ENCODE peak calls at places on chromosomes 6 and 20, in ten cellular contexts. A is stimulated activated CD8-positive, alpha-beta memory T cell treated with anti-CD3 and anti-CD28 coated beads, Interleukin-7, amount 100 ng/mL, for 48 hours; W is ELR; V is glutamatergic neuron; C is brain microvascular endothelial cell; L is AG04450; K is progenitor cell of endocrine pancreas; D is ACHN; H is NT2/D1; Y is ELF-1. J is an unnamed sample.

GRCh38 chr6:157405986-157406385 is 25.0 kb downstream of the ZDHHC14 start:
- DNase-seq in H (no peak), V (no peak), C (peak), W (peak), L (no peak), K (no peak), Y (no peak), D (peak), A (no peak), J (no peak)

GRCh38 chr6:30722280-30723112 is 2.3 kb downstream of the TUBB start:
- DNase-seq in L (no peak), Y (peak), C (peak), H (no peak), W (peak), V (peak), K (peak), D (peak), A (no peak), J (peak)

GRCh38 chr20:688809-689208 is 13.2 kb upstream of the SCRT2 start:
- DNase-seq in L (no peak), W (peak), D (peak), C (peak), A (no peak), K (no peak), H (no peak), V (peak), Y (peak), J (peak)

GRCh38 chr6:43771210-43771857 is 1.3 kb downstream of the VEGFA start:
- DNase-seq in Y (peak), H (no peak), V (peak), K (peak), W (peak), L (no peak), A (peak), D (peak), C (peak), J (peak)

GRCh38 chr6:20186981-20187380 is 25.3 kb downstream of the MBOAT1 start:
- DNase-seq in H (no peak), L (no peak), W (no peak), K (no peak), C (no peak), A (no peak), D (no peak), Y (no peak), V (no peak), J (no peak)

GRCh38 chr20:62141397-62142251 is 1.6 kb downstream of the PSMA7 start:
- DNase-seq in W (peak), D (peak), C (no peak), A (no peak), V (no peak), Y (peak), K (no peak), H (no peak), L (no peak), J (peak)

GRCh38 chr6:39553811-39554802 is 171.1 kb downstream of the KIF6 start:
- DNase-seq in V (no peak), H (no peak), W (no peak), A (no peak), C (peak), K (no peak), D (no peak), L (no peak), Y (no peak), J (no peak)

GRCh38 chr20:59495894-59496510 is 108.3 kb upstream of the PHACTR3 start:
- DNase-seq in L (peak), A (peak), K (peak), W (peak), V (peak), H (peak), D (peak), Y (peak), C (peak), J (peak)

GRCh38 chr20:59778615-59779200 is 154.7 kb downstream of the SYCP2 start:
- DNase-seq in W (no peak), K (no peak), A (no peak), D (no peak), L (no peak), Y (no peak), V (no peak), H (no peak), C (no peak), J (no peak)

GRCh38 chr20:23125625-23126191 is 39.6 kb upstream of the CD93 start:
- DNase-seq in V (no peak), L (peak), D (no peak), A (no peak), K (no peak), H (no peak), W (no peak), C (peak), Y (no peak), J (no peak)

GRCh38 chr20:23162887-23163286 is 76.8 kb upstream of the CD93 start:
- DNase-seq in W (no peak), C (no peak), V (no peak), Y (no peak), K (no peak), D (no peak), L (no peak), A (no peak), H (no peak), J (no peak)

GRCh38 chr6:104689551-104690205 is 170.0 kb downstream of the HACE1 start:
- DNase-seq in V (no peak), H (no peak), L (no peak), A (no peak), Y (peak), D (no peak), K (no peak), W (peak), C (peak), J (peak)

GRCh38 chr6:163715846-163716245 is 301.3 kb downstream of the QKI start:
- DNase-seq in Y (no peak), H (no peak), K (no peak), A (no peak), C (no peak), W (no peak), D (no peak), V (no peak), L (no peak), J (no peak)

GRCh38 chr20:64080013-64080812 is at the start of gene OPRL1:
- DNase-seq in L (no peak), V (no peak), D (no peak), H (no peak), Y (no peak), W (no peak), C (no peak), K (no peak), A (no peak), J (peak)

GRCh38 chr6:161292145-161292544 is 18.3 kb upstream of the AGPAT4 start:
- DNase-seq in Y (peak), W (no peak), L (no peak), K (no peak), C (no peak), A (no peak), V (no peak), D (no peak), H (peak), J (no peak)

GRCh38 chr20:44287272-44288097 is 23.5 kb downstream of the FITM2 start:
- DNase-seq in Y (no peak), H (no peak), W (no peak), A (no peak), V (no peak), C (no peak), K (no peak), D (no peak), L (no peak), J (no peak)

GRCh38 chr6:19842030-19842429 is 4.9 kb downstream of the ID4 start:
- DNase-seq in A (no peak), Y (no peak), D (no peak), V (no peak), C (no peak), K (no peak), W (no peak), L (no peak), H (no peak), J (no peak)

GRCh38 chr20:42701948-42702347 is 487.8 kb downstream of the PTPRT start:
- DNase-seq in W (no peak), V (no peak), A (no peak), L (no peak), C (no peak), K (no peak), D (no peak), Y (no peak), H (no peak), J (no peak)